ENCODE peak calls at places on chromosomes 16 and 17, in seven cellular contexts. One of them, this sample, is unnamed.

GRCh38 chr16:15874745-15875314 is 13.6 kb downstream of the CEP20 start:
- DNase-seq in GM23338: peak
- DNase-seq in GM23248: peak
- DNase-seq in HCT116: peak
- DNase-seq in neural progenitor cell: peak
- DNase-seq in MM.1S: no peak
- DNase-seq in PC-3: peak
- DNase-seq in this sample: peak

GRCh38 chr16:2799852-2800226 is 1.6 kb downstream of the PRSS41 start:
- DNase-seq in neural progenitor cell: no peak
- DNase-seq in MM.1S: no peak
- DNase-seq in PC-3: peak
- DNase-seq in HCT116: no peak
- DNase-seq in GM23248: peak
- DNase-seq in GM23338: no peak
- DNase-seq in this sample: peak

GRCh38 chr16:26709175-26709574 is 357.6 kb upstream of the C16orf82 start:
- DNase-seq in GM23248: no peak
- DNase-seq in MM.1S: peak
- DNase-seq in neural progenitor cell: no peak
- DNase-seq in GM23338: peak
- DNase-seq in HCT116: no peak
- DNase-seq in PC-3: no peak
- DNase-seq in this sample: no peak

GRCh38 chr16:89216315-89217137 is 977 bp upstream of the ZNF778 start:
- DNase-seq in GM23338: peak
- DNase-seq in GM23248: peak
- DNase-seq in MM.1S: peak
- DNase-seq in PC-3: peak
- DNase-seq in neural progenitor cell: peak
- DNase-seq in HCT116: peak
- DNase-seq in this sample: peak

GRCh38 chr16:28125592-28125991 is 62.1 kb upstream of the GSG1L start:
- DNase-seq in GM23338: no peak
- DNase-seq in neural progenitor cell: no peak
- DNase-seq in PC-3: no peak
- DNase-seq in MM.1S: no peak
- DNase-seq in GM23248: no peak
- DNase-seq in HCT116: no peak
- DNase-seq in this sample: no peak

GRCh38 chr17:13362341-13363122 is 239.2 kb downstream of the HS3ST3A1 start:
- DNase-seq in GM23338: no peak
- DNase-seq in HCT116: no peak
- DNase-seq in neural progenitor cell: peak
- DNase-seq in GM23248: peak
- DNase-seq in MM.1S: no peak
- DNase-seq in PC-3: peak
- DNase-seq in this sample: no peak

GRCh38 chr16:1825864-1826690 is 548 bp downstream of the HAGH start:
- DNase-seq in neural progenitor cell: peak
- DNase-seq in HCT116: no peak
- DNase-seq in GM23248: peak
- DNase-seq in MM.1S: peak
- DNase-seq in PC-3: peak
- DNase-seq in GM23338: peak
- DNase-seq in this sample: peak

GRCh38 chr17:62628845-62629555 is 1.5 kb downstream of the MRC2 start:
- DNase-seq in HCT116: no peak
- DNase-seq in MM.1S: no peak
- DNase-seq in PC-3: no peak
- DNase-seq in GM23338: peak
- DNase-seq in GM23248: peak
- DNase-seq in neural progenitor cell: peak
- DNase-seq in this sample: peak

GRCh38 chr17:74779948-74780400 is 3.8 kb upstream of the NAT9 start:
- DNase-seq in neural progenitor cell: no peak
- DNase-seq in MM.1S: no peak
- DNase-seq in GM23248: no peak
- DNase-seq in GM23338: no peak
- DNase-seq in HCT116: no peak
- DNase-seq in PC-3: no peak
- DNase-seq in this sample: no peak

GRCh38 chr17:18122991-18123753 is 14.6 kb downstream of the MYO15A start:
- DNase-seq in PC-3: no peak
- DNase-seq in HCT116: no peak
- DNase-seq in MM.1S: no peak
- DNase-seq in GM23248: no peak
- DNase-seq in neural progenitor cell: no peak
- DNase-seq in GM23338: no peak
- DNase-seq in this sample: no peak

GRCh38 chr17:28970879-28971278 is 19.6 kb upstream of the PHF12 start:
- DNase-seq in neural progenitor cell: no peak
- DNase-seq in GM23338: no peak
- DNase-seq in HCT116: no peak
- DNase-seq in PC-3: no peak
- DNase-seq in GM23248: no peak
- DNase-seq in MM.1S: no peak
- DNase-seq in this sample: no peak

DNA sequence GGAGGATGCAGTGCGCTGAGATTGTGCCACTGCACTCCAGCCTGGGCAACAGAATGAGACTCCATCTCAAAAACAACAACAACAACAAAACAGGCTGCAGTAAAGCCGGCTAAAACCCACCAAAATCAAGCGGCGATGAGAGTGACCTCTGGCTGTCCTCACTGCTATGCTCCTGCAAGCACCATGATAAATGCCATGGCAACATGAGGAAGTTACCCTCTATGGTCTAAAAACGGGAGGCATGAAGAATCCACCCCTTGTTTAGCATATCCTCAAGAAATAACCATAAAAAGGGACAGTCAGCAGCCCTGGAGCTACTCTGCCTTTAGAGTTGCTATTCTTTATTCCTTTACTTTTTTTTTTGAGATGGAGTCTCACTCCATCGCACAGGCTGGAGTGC is 8.4 kb upstream of the LGALS3BP start:
- DNase-seq in HCT116: no peak
- DNase-seq in MM.1S: no peak
- DNase-seq in neural progenitor cell: no peak
- DNase-seq in GM23248: no peak
- DNase-seq in GM23338: no peak
- DNase-seq in PC-3: peak
- DNase-seq in this sample: no peak
- TF ChIP-seq EZH2 in HCT116: no peak
- TF ChIP-seq EZH2 in MM.1S: no peak
- TF ChIP-seq EZH2 in neural progenitor cell: no peak
- TF ChIP-seq EZH2 in GM23248: no peak
- TF ChIP-seq EZH2 in GM23338: no peak
- TF ChIP-seq EZH2 in PC-3: no peak
- TF ChIP-seq EZH2 in this sample: no peak

GRCh38 chr17:47352848-47353247 is 29.1 kb downstream of the EFCAB13 start:
- DNase-seq in GM23248: no peak
- DNase-seq in neural progenitor cell: no peak
- DNase-seq in GM23338: no peak
- DNase-seq in MM.1S: no peak
- DNase-seq in HCT116: no peak
- DNase-seq in PC-3: no peak
- DNase-seq in this sample: no peak
- H2AFZ ChIP-seq in GM23248: no peak
- H2AFZ ChIP-seq in neural progenitor cell: no peak
- H2AFZ ChIP-seq in GM23338: no peak
- H2AFZ ChIP-seq in MM.1S: no peak
- H2AFZ ChIP-seq in HCT116: no peak
- H2AFZ ChIP-seq in PC-3: no peak
- H2AFZ ChIP-seq in this sample: no peak

GRCh38 chr17:57923182-57923872 is 31.9 kb downstream of the CUEDC1 start:
- DNase-seq in PC-3: no peak
- DNase-seq in neural progenitor cell: no peak
- DNase-seq in MM.1S: no peak
- DNase-seq in GM23248: no peak
- DNase-seq in GM23338: no peak
- DNase-seq in HCT116: no peak
- DNase-seq in this sample: no peak
- TF ChIP-seq EZH2phosphoT487 in PC-3: no peak
- TF ChIP-seq EZH2phosphoT487 in neural progenitor cell: no peak
- TF ChIP-seq EZH2phosphoT487 in MM.1S: no peak
- TF ChIP-seq EZH2phosphoT487 in GM23248: no peak
- TF ChIP-seq EZH2phosphoT487 in GM23338: no peak
- TF ChIP-seq EZH2phosphoT487 in HCT116: no peak
- TF ChIP-seq EZH2phosphoT487 in this sample: no peak

GRCh38 chr17:43879723-43880419 is 27.5 kb downstream of the MPP2 start:
- DNase-seq in neural progenitor cell: no peak
- DNase-seq in GM23248: no peak
- DNase-seq in MM.1S: no peak
- DNase-seq in HCT116: no peak
- DNase-seq in GM23338: no peak
- DNase-seq in PC-3: no peak
- DNase-seq in this sample: no peak

GRCh38 chr17:43880420-43880991 is 26.8 kb downstream of the MPP2 start:
- DNase-seq in GM23248: peak
- DNase-seq in MM.1S: peak
- DNase-seq in HCT116: peak
- DNase-seq in PC-3: peak
- DNase-seq in neural progenitor cell: peak
- DNase-seq in GM23338: peak
- DNase-seq in this sample: peak

GRCh38 chr17:43881176-43881575 is 26.2 kb downstream of the MPP2 start:
- DNase-seq in PC-3: no peak
- DNase-seq in GM23248: no peak
- DNase-seq in neural progenitor cell: no peak
- DNase-seq in HCT116: no peak
- DNase-seq in MM.1S: no peak
- DNase-seq in GM23338: no peak
- DNase-seq in this sample: no peak

GRCh38 chr17:43882761-43883415 is 24.4 kb downstream of the MPP2 start:
- DNase-seq in HCT116: no peak
- DNase-seq in MM.1S: no peak
- DNase-seq in GM23248: no peak
- DNase-seq in GM23338: no peak
- DNase-seq in PC-3: no peak
- DNase-seq in neural progenitor cell: no peak
- DNase-seq in this sample: no peak

DNA sequence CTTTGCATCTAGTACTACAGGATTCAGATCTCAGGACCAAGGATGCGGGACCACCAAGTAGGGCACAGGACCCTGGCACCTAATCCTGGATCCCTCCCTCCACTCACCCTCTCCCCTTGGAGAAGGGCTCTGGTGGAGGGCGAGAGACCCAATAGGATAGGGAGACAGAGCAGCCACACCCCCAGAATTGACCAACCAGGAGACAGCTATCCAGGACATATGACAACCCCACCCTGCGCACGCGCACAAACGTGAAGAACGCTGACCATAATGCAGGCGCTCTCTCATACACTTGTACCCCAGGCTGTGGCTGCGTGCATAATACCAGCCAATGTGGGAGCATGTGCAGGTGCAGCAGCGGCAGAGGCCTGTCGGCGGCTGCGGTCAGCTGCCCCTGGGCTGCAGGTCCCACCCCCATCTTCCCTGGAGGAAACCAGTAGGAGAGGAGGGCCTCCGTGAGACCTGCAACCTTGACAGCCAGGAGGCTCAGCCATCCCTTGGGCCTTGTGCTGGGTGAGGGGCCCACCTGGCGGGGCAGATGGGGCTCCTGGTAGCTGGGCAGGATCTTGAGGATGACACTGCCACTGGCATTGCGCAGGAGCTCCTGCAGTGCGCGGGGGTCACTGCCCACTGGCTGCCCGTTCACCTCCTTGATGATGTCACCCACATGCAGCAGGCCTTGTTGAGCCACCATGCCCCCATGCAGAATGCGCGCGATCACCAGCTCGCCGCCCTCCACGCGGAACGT is 25.4 kb downstream of the MPP2 start:
- DNase-seq in neural progenitor cell: no peak
- DNase-seq in PC-3: no peak
- DNase-seq in GM23248: no peak
- DNase-seq in HCT116: no peak
- DNase-seq in MM.1S: no peak
- DNase-seq in GM23338: peak
- DNase-seq in this sample: no peak
- TF ChIP-seq EZH2 in neural progenitor cell: no peak
- TF ChIP-seq EZH2 in PC-3: no peak
- TF ChIP-seq EZH2 in GM23248: no peak
- TF ChIP-seq EZH2 in HCT116: no peak
- TF ChIP-seq EZH2 in MM.1S: no peak
- TF ChIP-seq EZH2 in GM23338: no peak
- TF ChIP-seq EZH2 in this sample: no peak

GRCh38 chr17:2370211-2370589 is 30.7 kb downstream of the MNT start:
- DNase-seq in neural progenitor cell: no peak
- DNase-seq in HCT116: no peak
- DNase-seq in PC-3: no peak
- DNase-seq in MM.1S: no peak
- DNase-seq in GM23338: no peak
- DNase-seq in GM23248: no peak
- DNase-seq in this sample: no peak
- H2AFZ ChIP-seq in neural progenitor cell: no peak
- H2AFZ ChIP-seq in HCT116: no peak
- H2AFZ ChIP-seq in PC-3: no peak
- H2AFZ ChIP-seq in MM.1S: no peak
- H2AFZ ChIP-seq in GM23338: no peak
- H2AFZ ChIP-seq in GM23248: no peak
- H2AFZ ChIP-seq in this sample: no peak

DNA sequence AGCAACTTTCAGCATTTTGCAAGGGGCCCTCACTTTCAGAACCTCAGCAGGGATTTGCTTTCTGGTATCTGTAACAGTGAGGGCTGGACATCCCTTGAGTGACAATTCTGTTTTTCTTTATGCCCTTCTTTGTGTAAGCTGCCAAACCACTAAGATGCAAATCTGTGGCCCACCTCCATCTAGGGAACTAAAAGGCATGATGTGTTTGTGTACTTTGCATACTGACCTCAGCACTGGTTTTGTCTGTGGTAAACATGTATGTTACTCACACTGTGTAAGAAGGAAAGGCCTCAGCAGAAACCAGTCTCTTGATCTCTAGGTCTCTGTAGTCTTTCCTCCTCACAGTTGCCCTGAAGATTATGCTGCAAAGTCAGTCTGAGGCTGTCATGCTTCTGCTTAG is 396.6 kb upstream of the DYNLRB2 start:
- DNase-seq in GM23338: no peak
- DNase-seq in MM.1S: peak
- DNase-seq in PC-3: no peak
- DNase-seq in neural progenitor cell: no peak
- DNase-seq in HCT116: no peak
- DNase-seq in GM23248: peak
- DNase-seq in this sample: no peak
- TF ChIP-seq EZH2phosphoT487 in GM23338: no peak
- TF ChIP-seq EZH2phosphoT487 in MM.1S: no peak
- TF ChIP-seq EZH2phosphoT487 in PC-3: no peak
- TF ChIP-seq EZH2phosphoT487 in neural progenitor cell: no peak
- TF ChIP-seq EZH2phosphoT487 in HCT116: no peak
- TF ChIP-seq EZH2phosphoT487 in GM23248: no peak
- TF ChIP-seq EZH2phosphoT487 in this sample: no peak

This sample was measured in hepatocyte.